ENCODE peak calls at places on chromosomes 16 and 17, in nine cellular contexts. One of them, this sample, is unnamed.

GRCh38 chr16:67021321-67021720 is 7.6 kb upstream of the CBFB start:
- DNase-seq in activated CD4-positive, alpha-beta T cell treated with anti-CD3 and anti-CD28 coated beads, Interleukin-2, amount 50 U/mL, for 48 hours: peak
- DNase-seq in HS-5: no peak
- DNase-seq in HFFc6: no peak
- DNase-seq in heart left ventricle: no peak
- DNase-seq in stimulated activated effector memory CD8-positive, alpha-beta T cell treated with anti-CD3 and anti-CD28 coated beads, Interleukin-12 subunit alpha, Interleukin-12 subunit beta, amount 100 ng/mL, for 72 hours: no peak
- DNase-seq in T1000: no peak
- DNase-seq in endothelial cell: no peak
- DNase-seq in NCI-H524: no peak
- DNase-seq in this sample: no peak

GRCh38 chr16:13453325-13453724 is 466.6 kb upstream of the ERCC4 start:
- DNase-seq in T1000: no peak
- DNase-seq in stimulated activated effector memory CD8-positive, alpha-beta T cell treated with anti-CD3 and anti-CD28 coated beads, Interleukin-12 subunit alpha, Interleukin-12 subunit beta, amount 100 ng/mL, for 72 hours: no peak
- DNase-seq in HFFc6: no peak
- DNase-seq in endothelial cell: no peak
- DNase-seq in NCI-H524: no peak
- DNase-seq in HS-5: no peak
- DNase-seq in heart left ventricle: no peak
- DNase-seq in activated CD4-positive, alpha-beta T cell treated with anti-CD3 and anti-CD28 coated beads, Interleukin-2, amount 50 U/mL, for 48 hours: no peak
- DNase-seq in this sample: no peak

GRCh38 chr16:68253721-68254120 is 8.5 kb downstream of the PLA2G15 start:
- DNase-seq in T1000: no peak
- DNase-seq in stimulated activated effector memory CD8-positive, alpha-beta T cell treated with anti-CD3 and anti-CD28 coated beads, Interleukin-12 subunit alpha, Interleukin-12 subunit beta, amount 100 ng/mL, for 72 hours: no peak
- DNase-seq in heart left ventricle: no peak
- DNase-seq in HS-5: no peak
- DNase-seq in HFFc6: no peak
- DNase-seq in endothelial cell: no peak
- DNase-seq in NCI-H524: no peak
- DNase-seq in activated CD4-positive, alpha-beta T cell treated with anti-CD3 and anti-CD28 coated beads, Interleukin-2, amount 50 U/mL, for 48 hours: no peak
- DNase-seq in this sample: no peak

GRCh38 chr16:10501016-10501607 is 79.3 kb downstream of the EMP2 start:
- DNase-seq in HS-5: no peak
- DNase-seq in NCI-H524: no peak
- DNase-seq in endothelial cell: no peak
- DNase-seq in HFFc6: no peak
- DNase-seq in heart left ventricle: no peak
- DNase-seq in T1000: no peak
- DNase-seq in stimulated activated effector memory CD8-positive, alpha-beta T cell treated with anti-CD3 and anti-CD28 coated beads, Interleukin-12 subunit alpha, Interleukin-12 subunit beta, amount 100 ng/mL, for 72 hours: no peak
- DNase-seq in activated CD4-positive, alpha-beta T cell treated with anti-CD3 and anti-CD28 coated beads, Interleukin-2, amount 50 U/mL, for 48 hours: no peak
- DNase-seq in this sample: no peak

GRCh38 chr16:89562027-89562599 is 1.6 kb downstream of the RPL13 start:
- DNase-seq in NCI-H524: no peak
- DNase-seq in stimulated activated effector memory CD8-positive, alpha-beta T cell treated with anti-CD3 and anti-CD28 coated beads, Interleukin-12 subunit alpha, Interleukin-12 subunit beta, amount 100 ng/mL, for 72 hours: no peak
- DNase-seq in HFFc6: no peak
- DNase-seq in heart left ventricle: no peak
- DNase-seq in activated CD4-positive, alpha-beta T cell treated with anti-CD3 and anti-CD28 coated beads, Interleukin-2, amount 50 U/mL, for 48 hours: peak
- DNase-seq in T1000: no peak
- DNase-seq in HS-5: no peak
- DNase-seq in endothelial cell: no peak
- DNase-seq in this sample: no peak

GRCh38 chr17:48792033-48792798 is 24.8 kb downstream of the TTLL6 start:
- DNase-seq in heart left ventricle: no peak
- DNase-seq in activated CD4-positive, alpha-beta T cell treated with anti-CD3 and anti-CD28 coated beads, Interleukin-2, amount 50 U/mL, for 48 hours: no peak
- DNase-seq in stimulated activated effector memory CD8-positive, alpha-beta T cell treated with anti-CD3 and anti-CD28 coated beads, Interleukin-12 subunit alpha, Interleukin-12 subunit beta, amount 100 ng/mL, for 72 hours: no peak
- DNase-seq in HS-5: peak
- DNase-seq in endothelial cell: no peak
- DNase-seq in HFFc6: no peak
- DNase-seq in NCI-H524: no peak
- DNase-seq in T1000: no peak
- DNase-seq in this sample: no peak

GRCh38 chr16:58024673-58025350 is 742 bp upstream of the MMP15 start:
- DNase-seq in endothelial cell: peak
- DNase-seq in activated CD4-positive, alpha-beta T cell treated with anti-CD3 and anti-CD28 coated beads, Interleukin-2, amount 50 U/mL, for 48 hours: peak
- DNase-seq in NCI-H524: no peak
- DNase-seq in HFFc6: no peak
- DNase-seq in heart left ventricle: no peak
- DNase-seq in stimulated activated effector memory CD8-positive, alpha-beta T cell treated with anti-CD3 and anti-CD28 coated beads, Interleukin-12 subunit alpha, Interleukin-12 subunit beta, amount 100 ng/mL, for 72 hours: peak
- DNase-seq in T1000: no peak
- DNase-seq in HS-5: no peak
- DNase-seq in this sample: no peak

GRCh38 chr16:51427081-51427480 is 276.0 kb upstream of the SALL1 start:
- DNase-seq in NCI-H524: no peak
- DNase-seq in HS-5: no peak
- DNase-seq in endothelial cell: no peak
- DNase-seq in stimulated activated effector memory CD8-positive, alpha-beta T cell treated with anti-CD3 and anti-CD28 coated beads, Interleukin-12 subunit alpha, Interleukin-12 subunit beta, amount 100 ng/mL, for 72 hours: no peak
- DNase-seq in HFFc6: no peak
- DNase-seq in heart left ventricle: no peak
- DNase-seq in T1000: no peak
- DNase-seq in activated CD4-positive, alpha-beta T cell treated with anti-CD3 and anti-CD28 coated beads, Interleukin-2, amount 50 U/mL, for 48 hours: no peak
- DNase-seq in this sample: no peak

GRCh38 chr16:57623251-57624043 is 5.0 kb upstream of the ADGRG1 start:
- DNase-seq in HS-5: no peak
- DNase-seq in endothelial cell: no peak
- DNase-seq in stimulated activated effector memory CD8-positive, alpha-beta T cell treated with anti-CD3 and anti-CD28 coated beads, Interleukin-12 subunit alpha, Interleukin-12 subunit beta, amount 100 ng/mL, for 72 hours: no peak
- DNase-seq in HFFc6: no peak
- DNase-seq in NCI-H524: no peak
- DNase-seq in T1000: no peak
- DNase-seq in heart left ventricle: no peak
- DNase-seq in activated CD4-positive, alpha-beta T cell treated with anti-CD3 and anti-CD28 coated beads, Interleukin-2, amount 50 U/mL, for 48 hours: no peak
- DNase-seq in this sample: peak

GRCh38 chr16:66719246-66719645 is 22.7 kb upstream of the CMTM4 start:
- DNase-seq in T1000: no peak
- DNase-seq in stimulated activated effector memory CD8-positive, alpha-beta T cell treated with anti-CD3 and anti-CD28 coated beads, Interleukin-12 subunit alpha, Interleukin-12 subunit beta, amount 100 ng/mL, for 72 hours: no peak
- DNase-seq in NCI-H524: no peak
- DNase-seq in activated CD4-positive, alpha-beta T cell treated with anti-CD3 and anti-CD28 coated beads, Interleukin-2, amount 50 U/mL, for 48 hours: no peak
- DNase-seq in heart left ventricle: no peak
- DNase-seq in HS-5: no peak
- DNase-seq in endothelial cell: no peak
- DNase-seq in HFFc6: no peak
- DNase-seq in this sample: no peak

GRCh38 chr16:80947708-80948615 is 58.7 kb downstream of the CMC2 start:
- DNase-seq in endothelial cell: no peak
- DNase-seq in stimulated activated effector memory CD8-positive, alpha-beta T cell treated with anti-CD3 and anti-CD28 coated beads, Interleukin-12 subunit alpha, Interleukin-12 subunit beta, amount 100 ng/mL, for 72 hours: no peak
- DNase-seq in T1000: no peak
- DNase-seq in heart left ventricle: no peak
- DNase-seq in HFFc6: no peak
- DNase-seq in NCI-H524: no peak
- DNase-seq in activated CD4-positive, alpha-beta T cell treated with anti-CD3 and anti-CD28 coated beads, Interleukin-2, amount 50 U/mL, for 48 hours: no peak
- DNase-seq in HS-5: no peak
- DNase-seq in this sample: no peak

GRCh38 chr17:28857848-28858360 is 3.1 kb downstream of the ERAL1 start:
- DNase-seq in T1000: no peak
- DNase-seq in HFFc6: no peak
- DNase-seq in endothelial cell: no peak
- DNase-seq in HS-5: no peak
- DNase-seq in NCI-H524: no peak
- DNase-seq in activated CD4-positive, alpha-beta T cell treated with anti-CD3 and anti-CD28 coated beads, Interleukin-2, amount 50 U/mL, for 48 hours: no peak
- DNase-seq in stimulated activated effector memory CD8-positive, alpha-beta T cell treated with anti-CD3 and anti-CD28 coated beads, Interleukin-12 subunit alpha, Interleukin-12 subunit beta, amount 100 ng/mL, for 72 hours: no peak
- DNase-seq in heart left ventricle: no peak
- DNase-seq in this sample: no peak

GRCh38 chr17:73546770-73547345 is 97.4 kb downstream of the SDK2 start:
- DNase-seq in NCI-H524: no peak
- DNase-seq in activated CD4-positive, alpha-beta T cell treated with anti-CD3 and anti-CD28 coated beads, Interleukin-2, amount 50 U/mL, for 48 hours: peak
- DNase-seq in HS-5: no peak
- DNase-seq in endothelial cell: no peak
- DNase-seq in HFFc6: no peak
- DNase-seq in T1000: no peak
- DNase-seq in heart left ventricle: no peak
- DNase-seq in stimulated activated effector memory CD8-positive, alpha-beta T cell treated with anti-CD3 and anti-CD28 coated beads, Interleukin-12 subunit alpha, Interleukin-12 subunit beta, amount 100 ng/mL, for 72 hours: no peak
- DNase-seq in this sample: no peak

GRCh38 chr17:14940946-14941280 is 324.2 kb downstream of the PMP22 start:
- DNase-seq in stimulated activated effector memory CD8-positive, alpha-beta T cell treated with anti-CD3 and anti-CD28 coated beads, Interleukin-12 subunit alpha, Interleukin-12 subunit beta, amount 100 ng/mL, for 72 hours: no peak
- DNase-seq in endothelial cell: no peak
- DNase-seq in HFFc6: no peak
- DNase-seq in activated CD4-positive, alpha-beta T cell treated with anti-CD3 and anti-CD28 coated beads, Interleukin-2, amount 50 U/mL, for 48 hours: no peak
- DNase-seq in HS-5: peak
- DNase-seq in T1000: no peak
- DNase-seq in heart left ventricle: no peak
- DNase-seq in NCI-H524: no peak
- DNase-seq in this sample: no peak

GRCh38 chr17:37824534-37825485 is 80.0 kb upstream of the HNF1B start:
- DNase-seq in heart left ventricle: no peak
- DNase-seq in NCI-H524: no peak
- DNase-seq in T1000: peak
- DNase-seq in HFFc6: peak
- DNase-seq in activated CD4-positive, alpha-beta T cell treated with anti-CD3 and anti-CD28 coated beads, Interleukin-2, amount 50 U/mL, for 48 hours: no peak
- DNase-seq in stimulated activated effector memory CD8-positive, alpha-beta T cell treated with anti-CD3 and anti-CD28 coated beads, Interleukin-12 subunit alpha, Interleukin-12 subunit beta, amount 100 ng/mL, for 72 hours: no peak
- DNase-seq in HS-5: peak
- DNase-seq in endothelial cell: no peak
- DNase-seq in this sample: no peak

GRCh38 chr17:38701504-38702165 is 3.4 kb upstream of the MLLT6 start:
- DNase-seq in endothelial cell: no peak
- DNase-seq in HS-5: no peak
- DNase-seq in T1000: no peak
- DNase-seq in stimulated activated effector memory CD8-positive, alpha-beta T cell treated with anti-CD3 and anti-CD28 coated beads, Interleukin-12 subunit alpha, Interleukin-12 subunit beta, amount 100 ng/mL, for 72 hours: peak
- DNase-seq in heart left ventricle: no peak
- DNase-seq in activated CD4-positive, alpha-beta T cell treated with anti-CD3 and anti-CD28 coated beads, Interleukin-2, amount 50 U/mL, for 48 hours: peak
- DNase-seq in HFFc6: no peak
- DNase-seq in NCI-H524: peak
- DNase-seq in this sample: no peak

GRCh38 chr17:58840820-58841612 is 85.4 kb downstream of the PPM1E start:
- DNase-seq in HS-5: no peak
- DNase-seq in activated CD4-positive, alpha-beta T cell treated with anti-CD3 and anti-CD28 coated beads, Interleukin-2, amount 50 U/mL, for 48 hours: no peak
- DNase-seq in heart left ventricle: no peak
- DNase-seq in HFFc6: no peak
- DNase-seq in T1000: no peak
- DNase-seq in endothelial cell: peak
- DNase-seq in stimulated activated effector memory CD8-positive, alpha-beta T cell treated with anti-CD3 and anti-CD28 coated beads, Interleukin-12 subunit alpha, Interleukin-12 subunit beta, amount 100 ng/mL, for 72 hours: no peak
- DNase-seq in NCI-H524: no peak
- DNase-seq in this sample: no peak

GRCh38 chr16:9039208-9039607 is 52.2 kb upstream of the HAPSTR1 start:
- DNase-seq in HS-5: no peak
- DNase-seq in T1000: no peak
- DNase-seq in stimulated activated effector memory CD8-positive, alpha-beta T cell treated with anti-CD3 and anti-CD28 coated beads, Interleukin-12 subunit alpha, Interleukin-12 subunit beta, amount 100 ng/mL, for 72 hours: no peak
- DNase-seq in NCI-H524: no peak
- DNase-seq in endothelial cell: peak
- DNase-seq in activated CD4-positive, alpha-beta T cell treated with anti-CD3 and anti-CD28 coated beads, Interleukin-2, amount 50 U/mL, for 48 hours: no peak
- DNase-seq in heart left ventricle: no peak
- DNase-seq in HFFc6: peak
- DNase-seq in this sample: no peak

GRCh38 chr17:42198897-42199296 is 4.6 kb upstream of the GHDC start:
- DNase-seq in stimulated activated effector memory CD8-positive, alpha-beta T cell treated with anti-CD3 and anti-CD28 coated beads, Interleukin-12 subunit alpha, Interleukin-12 subunit beta, amount 100 ng/mL, for 72 hours: no peak
- DNase-seq in heart left ventricle: no peak
- DNase-seq in T1000: no peak
- DNase-seq in HS-5: no peak
- DNase-seq in HFFc6: no peak
- DNase-seq in activated CD4-positive, alpha-beta T cell treated with anti-CD3 and anti-CD28 coated beads, Interleukin-2, amount 50 U/mL, for 48 hours: no peak
- DNase-seq in NCI-H524: no peak
- DNase-seq in endothelial cell: no peak
- DNase-seq in this sample: no peak

GRCh38 chr17:30299000-30299399 is 7.3 kb upstream of the BLMH start:
- DNase-seq in activated CD4-positive, alpha-beta T cell treated with anti-CD3 and anti-CD28 coated beads, Interleukin-2, amount 50 U/mL, for 48 hours: no peak
- DNase-seq in stimulated activated effector memory CD8-positive, alpha-beta T cell treated with anti-CD3 and anti-CD28 coated beads, Interleukin-12 subunit alpha, Interleukin-12 subunit beta, amount 100 ng/mL, for 72 hours: no peak
- DNase-seq in NCI-H524: no peak
- DNase-seq in endothelial cell: no peak
- DNase-seq in HFFc6: no peak
- DNase-seq in T1000: no peak
- DNase-seq in HS-5: no peak
- DNase-seq in heart left ventricle: no peak
- DNase-seq in this sample: no peak

GRCh38 chr16:12539185-12539929 is 264.3 kb downstream of the CPPED1 start:
- DNase-seq in HFFc6: peak
- DNase-seq in activated CD4-positive, alpha-beta T cell treated with anti-CD3 and anti-CD28 coated beads, Interleukin-2, amount 50 U/mL, for 48 hours: peak
- DNase-seq in endothelial cell: no peak
- DNase-seq in HS-5: peak
- DNase-seq in heart left ventricle: no peak
- DNase-seq in T1000: no peak
- DNase-seq in stimulated activated effector memory CD8-positive, alpha-beta T cell treated with anti-CD3 and anti-CD28 coated beads, Interleukin-12 subunit alpha, Interleukin-12 subunit beta, amount 100 ng/mL, for 72 hours: peak
- DNase-seq in NCI-H524: no peak
- DNase-seq in this sample: no peak

GRCh38 chr17:68288804-68289203 is 2.1 kb downstream of the SLC16A6 start:
- DNase-seq in endothelial cell: no peak
- DNase-seq in HS-5: no peak
- DNase-seq in NCI-H524: no peak
- DNase-seq in activated CD4-positive, alpha-beta T cell treated with anti-CD3 and anti-CD28 coated beads, Interleukin-2, amount 50 U/mL, for 48 hours: peak
- DNase-seq in heart left ventricle: no peak
- DNase-seq in HFFc6: no peak
- DNase-seq in stimulated activated effector memory CD8-positive, alpha-beta T cell treated with anti-CD3 and anti-CD28 coated beads, Interleukin-12 subunit alpha, Interleukin-12 subunit beta, amount 100 ng/mL, for 72 hours: no peak
- DNase-seq in T1000: no peak
- DNase-seq in this sample: no peak

GRCh38 chr17:1201132-1201702 is 21.4 kb upstream of the ABR start:
- DNase-seq in HFFc6: no peak
- DNase-seq in endothelial cell: no peak
- DNase-seq in T1000: no peak
- DNase-seq in heart left ventricle: no peak
- DNase-seq in HS-5: no peak
- DNase-seq in stimulated activated effector memory CD8-positive, alpha-beta T cell treated with anti-CD3 and anti-CD28 coated beads, Interleukin-12 subunit alpha, Interleukin-12 subunit beta, amount 100 ng/mL, for 72 hours: no peak
- DNase-seq in NCI-H524: no peak
- DNase-seq in activated CD4-positive, alpha-beta T cell treated with anti-CD3 and anti-CD28 coated beads, Interleukin-2, amount 50 U/mL, for 48 hours: peak
- DNase-seq in this sample: no peak